ENCODE peak calls at places on chromosomes 7 and 10, in seven cellular contexts. Z is body of pancreas, R is H54, X is IMR-90, F is HCT116, E is H1, D is heart left ventricle. H is an unnamed sample.

GRCh38 chr10:131102147-131102546 is 209.4 kb downstream of the TCERG1L start:
- DNase-seq in X (no peak), D (no peak), E (no peak), Z (no peak), R (no peak), F (no peak), H (no peak)

GRCh38 chr7:92645531-92646061 is 55.4 kb upstream of the FAM133B start:
- DNase-seq in F (peak; percentile 45), X (peak; percentile 15), E (no peak), R (no peak), Z (no peak), D (no peak), H (no peak)

GRCh38 chr7:47392241-47392759 is 189.6 kb downstream of the TNS3 start:
- DNase-seq in F (no peak), E (no peak), R (no peak), X (peak; percentile 82), D (peak; percentile 68), Z (peak; percentile 68), H (no peak)

GRCh38 chr7:74569501-74570075 is 87.9 kb upstream of the GTF2I start:
- DNase-seq in E (no peak), F (no peak), R (no peak), Z (no peak), D (no peak), X (no peak), H (no peak)

GRCh38 chr10:78408671-78409472 is 375.2 kb downstream of the RPS24 start:
- DNase-seq in R (no peak), D (peak; percentile 82), Z (peak; percentile 90), X (peak; percentile 20), E (no peak), F (no peak), H (peak; percentile 19)

GRCh38 chr10:130742936-130743675 is 568.4 kb downstream of the TCERG1L start:
- DNase-seq in D (no peak), F (no peak), Z (no peak), E (peak; percentile 79), X (no peak), R (no peak), H (no peak)

GRCh38 chr7:41033526-41033925 is 669.4 kb downstream of the INHBA start:
- DNase-seq in R (no peak), D (no peak), Z (no peak), F (no peak), E (no peak), X (peak; percentile 74), H (no peak)

GRCh38 chr10:15439381-15439837 is 68.3 kb upstream of the FAM171A1 start:
- DNase-seq in F (no peak), D (peak; percentile 62), X (peak; percentile 11), E (no peak), R (no peak), Z (no peak), H (peak; percentile 55)

GRCh38 chr10:37710831-37711616 is 146.4 kb downstream of the ZNF248 start:
- DNase-seq in R (peak; percentile 26), E (no peak), F (no peak), X (no peak), Z (no peak), D (no peak), H (no peak)

GRCh38 chr7:131170440-131171105 is 157.1 kb upstream of the MKLN1 start:
- DNase-seq in Z (no peak), F (no peak), E (peak; percentile 19), R (no peak), D (no peak), X (peak; percentile 59), H (no peak)

GRCh38 chr7:88200793-88201192 is 19.0 kb downstream of the SRI start:
- DNase-seq in D (no peak), R (no peak), E (no peak), Z (no peak), F (no peak), X (no peak), H (no peak)

GRCh38 chr10:101512741-101513140 is 75.3 kb downstream of the POLL start:
- DNase-seq in Z (no peak), E (no peak), R (no peak), X (peak; percentile 78), D (no peak), F (no peak), H (no peak)

GRCh38 chr10:7354330-7355047 is 56.3 kb downstream of the SFMBT2 start:
- DNase-seq in X (peak; percentile 80), D (no peak), Z (no peak), F (no peak), R (peak; percentile 40), E (no peak), H (peak; percentile 4)

GRCh38 chr10:8628351-8628750 is 573.9 kb downstream of the GATA3 start:
- DNase-seq in X (no peak), F (no peak), R (no peak), D (no peak), Z (no peak), E (no peak), H (no peak)

GRCh38 chr7:146296028-146296427 is 179.4 kb downstream of the CNTNAP2 start:
- DNase-seq in Z (no peak), D (no peak), X (no peak), E (no peak), R (no peak), F (no peak), H (no peak)

GRCh38 chr10:103804866-103805265 is 50.5 kb downstream of the SH3PXD2A start:
- DNase-seq in D (no peak), R (no peak), E (no peak), Z (no peak), X (no peak), F (no peak), H (no peak)

GRCh38 chr7:104980969-104981670 is 32.9 kb upstream of the KMT2E start:
- DNase-seq in F (peak; percentile 54), R (no peak), X (peak; percentile 71), Z (no peak), D (no peak), E (no peak), H (peak; percentile 76)

GRCh38 chr10:119335671-119336353 is 128.4 kb downstream of the GRK5 start:
- DNase-seq in X (peak; percentile 78), E (no peak), F (no peak), R (no peak), D (no peak), Z (no peak), H (no peak)

GRCh38 chr10:50937230-50937907 is 51.9 kb upstream of the A1CF start:
- DNase-seq in D (no peak), R (no peak), F (peak; percentile 39), Z (no peak), E (no peak), X (peak; percentile 61), H (peak; percentile 11)

GRCh38 chr10:13113544-13113943 is 13.6 kb downstream of the OPTN start:
- DNase-seq in X (no peak), R (no peak), F (no peak), Z (no peak), D (no peak), E (no peak), H (no peak)

GRCh38 chr10:114350751-114351150 is 53.6 kb downstream of the AFAP1L2 start:
- DNase-seq in E (no peak), D (no peak), Z (no peak), R (no peak), X (no peak), F (no peak), H (no peak)

GRCh38 chr10:49397036-49397999 is 1.4 kb upstream of the DRGX start:
- DNase-seq in F (no peak), X (no peak), E (peak; percentile 77), Z (no peak), R (no peak), D (no peak), H (no peak)

GRCh38 chr10:75404335-75405200 is 3.0 kb upstream of the ZNF503 start:
- DNase-seq in R (no peak), D (no peak), E (peak; percentile 65), X (no peak), Z (peak; percentile 57), F (no peak), H (no peak)

GRCh38 chr7:27124096-27124978 is 6.2 kb downstream of the HOXA4 start:
- DNase-seq in E (peak; percentile 45), F (peak; percentile 66), D (no peak), X (peak; percentile 97), Z (no peak), R (peak; percentile 98), H (no peak)

GRCh38 chr7:27121656-27122055 is 8.9 kb downstream of the HOXA4 start:
- DNase-seq in R (no peak), E (no peak), D (no peak), Z (no peak), X (peak; percentile 23), F (no peak), H (no peak)

GRCh38 chr7:27123477-27124053 is 7.0 kb downstream of the HOXA4 start:
- DNase-seq in F (no peak), Z (no peak), D (no peak), X (no peak), R (no peak), E (peak; percentile 63), H (no peak)

GRCh38 chr7:27123021-27123476 is 7.5 kb downstream of the HOXA4 start:
- DNase-seq in Z (no peak), E (peak; percentile 60), X (peak; percentile 67), R (no peak), F (no peak), D (no peak), H (no peak)

GRCh38 chr7:27122075-27122910 is 8.3 kb downstream of the HOXA4 start:
- DNase-seq in X (peak; percentile 41), R (no peak), D (no peak), F (no peak), E (peak; percentile 52), Z (no peak), H (no peak)
- TF ChIP-seq POLR2A in X (no peak), R (no peak), D (no peak), F (no peak), E (no peak), Z (no peak), H (no peak)

DNA sequence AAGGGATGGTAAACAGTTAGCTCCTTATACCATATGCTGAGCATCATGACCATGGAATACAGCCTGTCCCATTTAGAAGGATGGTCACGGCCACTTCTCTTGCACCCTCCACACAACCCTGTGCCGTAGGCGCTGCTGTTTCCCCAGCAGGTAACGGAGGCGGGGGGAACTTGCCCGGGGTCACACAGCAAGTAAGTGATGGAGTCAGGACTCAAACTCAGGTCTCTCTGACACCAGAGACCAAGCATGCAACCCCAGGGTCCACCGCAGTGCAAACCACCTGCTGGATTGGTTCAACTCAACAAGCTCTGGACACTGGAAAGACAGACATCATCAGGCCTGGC is 71.6 kb downstream of the ZRANB1 start:
- DNase-seq in Z (no peak), D (no peak), X (no peak), F (no peak), R (no peak), E (no peak), H (no peak)
- TF ChIP-seq POLR2A in Z (no peak), D (no peak), X (no peak), F (no peak), R (no peak), E (no peak), H (no peak)

GRCh38 chr10:97498076-97498840 is at the start of gene MMS19:
- DNase-seq in D (peak; percentile 99), F (peak; percentile 92), Z (peak; percentile 100), X (peak; percentile 97), E (peak; percentile 100), R (peak; percentile 99), H (peak; percentile 98)
- TF ChIP-seq POLR2A in D (peak; percentile 68), F (peak; percentile 43), Z (peak; percentile 70), X (peak; percentile 90), E (peak; percentile 55), R (peak; percentile 89), H (peak; percentile 85)

DNA sequence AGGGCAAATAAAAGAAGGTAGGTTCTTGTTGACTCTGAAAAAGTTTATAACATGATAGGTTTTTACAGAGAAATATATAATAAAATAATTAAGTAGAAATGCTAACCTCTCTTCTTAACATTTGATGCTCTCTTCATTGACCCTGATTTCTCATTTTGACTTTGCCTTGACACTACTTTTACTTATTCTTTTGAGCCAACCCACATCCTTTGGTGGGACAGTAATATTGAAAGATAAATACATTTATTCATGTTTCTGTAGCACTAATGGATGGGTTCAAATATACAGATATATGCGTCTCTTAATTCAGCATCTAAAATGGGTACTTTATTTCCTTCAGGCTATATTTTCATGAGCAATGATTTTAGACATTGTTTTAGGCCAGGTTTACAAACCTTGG is 34.4 kb downstream of the DDC start:
- DNase-seq in X (no peak), F (no peak), D (no peak), Z (no peak), R (no peak), E (no peak), H (no peak)
- TF ChIP-seq POLR2A in X (no peak), F (no peak), D (no peak), Z (no peak), R (no peak), E (no peak), H (no peak)